ENCODE peak calls at places on chromosomes 13 and 19, in nine cellular contexts. S, E, K, L, J, U, X, N and P are unnamed samples.

GRCh38 chr19:29741226-29741625 is 26.2 kb upstream of the C19orf12 start:
- DNase-seq in K (no peak), J (no peak), N (no peak), S (no peak), X (no peak), U (no peak), L (no peak), E (no peak), P (no peak)

GRCh38 chr13:49584771-49585182 is 581 bp downstream of the RCBTB1 start:
- DNase-seq in J (no peak), L (no peak), U (no peak), S (peak; percentile 46), N (no peak), X (no peak), K (no peak), E (no peak), P (peak; percentile 10)

GRCh38 chr19:41226053-41226873 is 7.2 kb downstream of the AXL start:
- DNase-seq in N (peak; percentile 92), K (peak; percentile 97), E (peak; percentile 31), U (no peak), X (peak; percentile 84), J (no peak), S (peak; percentile 91), L (peak; percentile 63), P (peak; percentile 76)

GRCh38 chr19:9309974-9310446 is 372 bp upstream of the ZNF699 start:
- DNase-seq in N (peak; percentile 93), U (peak; percentile 52), K (peak; percentile 93), L (peak; percentile 96), E (no peak), X (no peak), S (peak; percentile 97), J (peak; percentile 97), P (peak; percentile 89)

GRCh38 chr13:21232196-21232595 is 55.7 kb downstream of the MRPL57 start:
- DNase-seq in X (no peak), S (peak; percentile 5), E (no peak), J (no peak), N (peak; percentile 51), L (no peak), U (no peak), K (no peak), P (peak; percentile 44)

GRCh38 chr13:80677227-80677626 is 336.3 kb upstream of the SPRY2 start:
- DNase-seq in J (no peak), S (no peak), U (no peak), L (no peak), E (no peak), K (no peak), X (no peak), N (no peak), P (no peak)

GRCh38 chr13:87810391-87810801 is 139.2 kb downstream of the SLITRK5 start:
- DNase-seq in K (peak; percentile 71), S (no peak), J (no peak), L (peak; percentile 7), X (peak; percentile 21), N (no peak), E (no peak), U (no peak), P (peak; percentile 3)

GRCh38 chr13:110685305-110685704 is 20.6 kb downstream of the CARS2 start:
- DNase-seq in K (peak; percentile 24), S (peak; percentile 62), N (no peak), J (no peak), U (no peak), X (no peak), L (no peak), E (no peak), P (peak; percentile 79)

GRCh38 chr13:110874508-110874960 is 40.3 kb downstream of the ANKRD10 start:
- DNase-seq in J (peak; percentile 77), E (peak; percentile 77), K (peak; percentile 91), U (no peak), L (peak; percentile 84), S (peak; percentile 87), X (peak; percentile 86), N (peak; percentile 62), P (peak; percentile 58)

GRCh38 chr19:49924004-49924880 is 4.8 kb upstream of the ATF5 start:
- DNase-seq in S (peak; percentile 4), N (no peak), X (no peak), K (no peak), E (no peak), J (no peak), L (no peak), U (no peak), P (peak; percentile 31)

GRCh38 chr13:66558511-66558910 is 671.6 kb downstream of the PCDH9 start:
- DNase-seq in S (peak; percentile 59), E (no peak), K (peak; percentile 53), U (no peak), J (no peak), X (no peak), N (no peak), L (no peak), P (peak; percentile 10)